ENCODE peak calls at places on chromosomes 4 and X, in seven cellular contexts. I is left lung; Q is CD8-positive, alpha-beta T cell; M is thoracic aorta; N is A673; H is lung; U is ascending aorta. B is an unnamed sample.

GRCh38 chr4:18689308-18689915 is 667.9 kb upstream of the LCORL start:
- DNase-seq in N (peak; percentile 69), U (no peak), M (no peak), H (peak; percentile 54), I (no peak), Q (peak; percentile 2), B (no peak)

GRCh38 chr4:97851115-97851514 is 292.2 kb downstream of the STPG2 start:
- DNase-seq in M (no peak), I (no peak), Q (no peak), H (no peak), U (no peak), N (no peak), B (no peak)

GRCh38 chr4:138175337-138175794 is 66.8 kb downstream of the SLC7A11 start:
- DNase-seq in Q (no peak), N (no peak), M (no peak), I (no peak), H (no peak), U (no peak), B (no peak)

GRCh38 chr4:142312391-142312790 is 533.7 kb downstream of the INPP4B start:
- DNase-seq in Q (no peak), U (no peak), N (no peak), I (no peak), M (no peak), H (no peak), B (no peak)

GRCh38 chrX:13022926-13023325 is 21.5 kb downstream of the FAM9C start:
- DNase-seq in H (no peak), I (no peak), Q (no peak), N (no peak), M (no peak), U (no peak), B (no peak)

GRCh38 chrX:95612350-95612749 is 1072.3 kb upstream of the DIAPH2 start:
- DNase-seq in U (no peak), N (no peak), H (no peak), Q (no peak), M (no peak), I (no peak), B (no peak)

GRCh38 chr4:33709247-33709646 is 2535.1 kb downstream of the ARAP2 start:
- DNase-seq in N (peak; percentile 0), Q (no peak), I (no peak), M (no peak), H (no peak), U (no peak), B (no peak)

GRCh38 chr4:83208776-83209365 is 75.7 kb downstream of the COQ2 start:
- DNase-seq in U (no peak), N (no peak), H (no peak), M (no peak), Q (no peak), I (no peak), B (no peak)

GRCh38 chr4:148998719-148999118 is 556.5 kb upstream of the NR3C2 start:
- DNase-seq in N (peak; percentile 64), H (no peak), M (no peak), I (no peak), Q (no peak), U (no peak), B (no peak)

GRCh38 chr4:44848466-44848865 is 122.1 kb upstream of the GNPDA2 start:
- DNase-seq in H (no peak), U (no peak), N (no peak), Q (no peak), I (no peak), M (no peak), B (no peak)

GRCh38 chr4:89640620-89641366 is 196.2 kb downstream of the SNCA start:
- DNase-seq in N (peak; percentile 44), U (no peak), H (no peak), Q (no peak), M (no peak), I (no peak), B (peak; percentile 33)

GRCh38 chr4:140049024-140049923 is 104.7 kb downstream of the MAML3 start:
- DNase-seq in H (no peak), N (peak; percentile 29), M (no peak), U (peak; percentile 18), I (peak; percentile 57), Q (peak; percentile 8), B (peak; percentile 15)

GRCh38 chr4:140047781-140048180 is 106.2 kb downstream of the MAML3 start:
- DNase-seq in N (no peak), M (no peak), I (no peak), U (no peak), Q (no peak), H (no peak), B (no peak)

GRCh38 chr4:140049924-140050681 is 103.9 kb downstream of the MAML3 start:
- DNase-seq in Q (no peak), M (no peak), U (no peak), H (no peak), N (peak; percentile 52), I (no peak), B (no peak)

GRCh38 chr4:140047017-140047640 is 106.9 kb downstream of the MAML3 start:
- DNase-seq in N (no peak), I (no peak), Q (no peak), H (no peak), M (peak; percentile 38), U (peak; percentile 24), B (peak; percentile 65)

DNA sequence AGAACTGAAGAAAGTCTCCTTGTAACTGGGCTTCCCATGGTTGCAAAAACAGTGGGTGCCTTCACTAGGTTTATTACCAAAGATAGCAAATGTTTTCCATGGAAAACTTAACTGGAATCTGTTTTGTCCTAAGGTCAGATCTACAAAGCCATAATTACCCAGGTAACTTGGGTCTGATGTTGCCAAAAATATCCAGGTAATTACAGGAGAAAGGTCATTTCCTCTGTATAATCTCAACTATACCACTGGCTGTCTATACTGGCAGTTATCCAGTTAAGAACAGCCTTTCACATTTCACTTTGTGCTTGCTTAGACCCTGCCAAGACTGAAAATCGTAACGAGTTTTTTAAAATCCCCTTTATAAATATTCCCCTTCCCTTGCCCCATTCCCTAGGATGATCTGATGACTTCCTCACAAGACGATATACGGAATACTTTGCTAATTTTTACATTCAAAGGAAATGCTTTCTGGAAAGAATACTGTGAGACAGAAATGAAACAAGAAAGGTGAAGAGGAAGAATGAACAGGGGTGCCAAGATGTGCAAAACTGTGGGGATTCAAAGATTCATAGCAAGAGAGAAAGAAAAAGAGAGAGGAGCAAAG is 105.5 kb downstream of the MAML3 start:
- DNase-seq in I (no peak), U (no peak), N (no peak), H (no peak), M (no peak), Q (no peak), B (no peak)
- H3K4me1 ChIP-seq in I (peaks cover 52% of the 10 kb centered on the region), U (peaks cover 3% of the 10 kb centered on the region), N (peaks cover 11% of the 10 kb centered on the region), H (peaks cover 16% of the 10 kb centered on the region), M (peaks cover 46% of the 10 kb centered on the region), Q (peaks cover 27% of the 10 kb centered on the region), B (peaks cover 55% of the 10 kb centered on the region)

GRCh38 chr4:182807346-182807745 is 109.8 kb downstream of the DCTD start:
- DNase-seq in I (no peak), U (no peak), H (no peak), N (no peak), Q (no peak), M (no peak), B (no peak)

GRCh38 chr4:182805606-182806149 is 111.5 kb downstream of the DCTD start:
- DNase-seq in Q (no peak), I (no peak), U (no peak), N (no peak), H (no peak), M (no peak), B (no peak)

GRCh38 chr4:182807841-182808548 is 109.2 kb downstream of the DCTD start:
- DNase-seq in M (no peak), H (no peak), N (no peak), U (no peak), I (no peak), Q (no peak), B (no peak)

GRCh38 chr4:182808673-182809416 is 108.3 kb downstream of the DCTD start:
- DNase-seq in H (no peak), Q (peak; percentile 21), M (no peak), I (no peak), U (no peak), N (no peak), B (no peak)

DNA sequence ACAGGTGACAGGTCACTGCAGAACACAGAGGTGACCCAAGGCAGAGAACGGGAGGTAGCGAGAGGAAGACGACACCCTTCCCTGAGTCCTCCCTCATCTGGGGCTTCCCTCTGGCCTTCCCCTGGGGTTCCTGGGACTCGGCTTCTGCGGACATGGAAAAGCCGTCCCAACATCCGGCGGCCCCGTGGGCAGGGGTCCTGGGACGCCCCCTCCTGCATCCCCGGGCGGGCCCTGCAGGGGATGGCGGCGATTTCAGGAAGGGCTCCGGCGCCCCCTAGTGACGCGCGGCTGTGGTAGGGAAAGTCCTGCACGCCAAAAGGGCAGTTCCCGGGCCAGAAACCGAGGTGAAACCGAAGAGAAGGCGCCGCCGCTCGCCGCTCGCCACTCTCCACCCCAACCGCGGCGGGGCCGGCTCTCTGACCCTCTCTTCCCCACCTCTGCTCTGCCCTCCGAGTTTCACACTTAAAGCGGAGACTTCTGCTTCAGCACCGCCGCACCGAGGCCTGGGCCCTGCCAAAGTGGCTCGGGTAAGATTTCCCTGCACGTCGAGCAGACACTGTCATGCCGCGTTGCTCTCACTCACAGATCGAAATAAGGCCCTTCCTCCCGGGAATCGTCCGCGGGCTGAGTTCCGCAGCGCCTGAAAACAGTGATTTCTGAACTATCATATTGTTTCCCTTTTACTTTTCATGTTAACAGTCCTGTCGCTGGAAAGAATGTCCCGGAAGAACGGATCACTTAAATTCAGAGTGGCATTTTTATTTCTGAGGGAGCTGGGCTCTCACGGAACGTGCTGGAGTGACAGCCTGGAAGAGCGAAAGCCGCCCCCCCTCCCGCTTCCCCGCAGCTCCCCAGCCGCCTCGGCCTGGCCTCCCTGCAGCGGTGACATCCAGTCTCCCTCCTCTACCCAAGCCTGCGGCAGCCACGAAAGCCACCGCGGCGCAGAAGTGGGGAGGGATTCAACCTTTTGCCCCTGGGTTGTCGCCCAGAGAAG is 110.6 kb downstream of the DCTD start:
- DNase-seq in H (peak; percentile 78), Q (peak; percentile 31), I (peak; percentile 74), U (no peak), N (peak; percentile 73), M (no peak), B (peak; percentile 80)
- H3K27ac ChIP-seq in H (no peak overlapping the region), Q (no peak overlapping the region), I (no peak overlapping the region), U (peak overlapping the region; percentile 53), N (no peak overlapping the region), M (no peak overlapping the region), B (no peak overlapping the region)

DNA sequence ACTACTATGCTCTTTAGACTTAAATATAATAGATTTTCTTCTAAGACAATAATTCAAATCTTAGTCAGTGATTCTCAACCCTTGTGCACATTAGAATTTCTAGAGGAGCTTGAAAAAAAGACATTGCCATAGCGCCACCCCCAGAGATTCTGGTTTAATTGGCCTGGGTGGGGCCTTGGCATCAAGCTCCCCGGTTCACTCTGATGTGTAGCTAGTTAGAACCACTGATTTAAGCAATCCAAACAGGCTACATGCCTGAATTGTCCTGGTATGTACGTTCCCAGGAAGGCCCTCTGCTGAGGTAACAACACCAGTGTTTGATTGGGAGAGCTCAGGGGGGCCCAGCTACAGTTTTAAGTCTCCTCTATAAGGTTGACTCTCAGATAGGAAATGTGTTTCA is 1.4 kb upstream of the ATP10D start:
- DNase-seq in M (no peak), H (no peak), I (no peak), Q (no peak), N (no peak), U (no peak), B (no peak)
- H3K4me1 ChIP-seq in M (peaks cover 22% of the 10 kb centered on the region), H (peaks cover 3% of the 10 kb centered on the region), I (peaks cover 38% of the 10 kb centered on the region), Q (peaks cover 9% of the 10 kb centered on the region), N (no peaks in the 10 kb centered on the region), U (no peaks in the 10 kb centered on the region), B (peaks cover 11% of the 10 kb centered on the region)

DNA sequence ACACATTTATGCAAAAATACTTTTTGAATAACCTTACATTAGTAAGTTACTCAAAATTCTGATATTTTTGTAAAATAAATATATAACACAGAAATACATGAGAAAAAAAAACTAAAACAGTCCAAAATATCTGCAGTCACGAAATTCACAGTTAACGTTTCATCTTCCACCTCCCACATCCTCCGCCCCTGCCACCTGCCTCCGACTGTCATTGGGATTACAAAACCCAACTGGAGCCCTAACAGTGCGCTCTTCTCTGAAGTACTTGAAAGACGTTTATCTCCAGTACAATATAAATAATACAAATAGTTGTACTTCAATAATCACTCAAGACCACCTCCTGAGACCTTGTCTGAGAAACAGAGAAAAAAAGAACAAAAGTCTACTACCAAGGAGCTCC is 280.7 kb downstream of the PPP3CA start:
- DNase-seq in M (no peak), Q (no peak), I (no peak), N (no peak), H (no peak), U (no peak), B (no peak)
- H3K27ac ChIP-seq in M (no peak overlapping the region), Q (no peak overlapping the region), I (no peak overlapping the region), N (no peak overlapping the region), H (no peak overlapping the region), U (no peak overlapping the region), B (no peak overlapping the region)